ENCODE peak calls at places on chromosomes 11 and 22, in ten cellular contexts. A is AG09309, U is psoas muscle, X is stomach, D is AG10803, C is sigmoid colon, M is colonic mucosa, F is cardiac muscle cell, V is HFF-Myc, E is right atrium auricular region. G is an unnamed sample.
A peak's percentile ranks its signal among the peaks of the same experiment; 100 is the strongest.

GRCh38 chr11:5737672-5738071 is 1.4 kb downstream of the OR56B1 start:
- DNase-seq in A (no peak), U (no peak), X (no peak), D (no peak), C (no peak), M (no peak), F (no peak), V (no peak), E (no peak), G (no peak)

GRCh38 chr22:44870021-44870420 is 117.6 kb downstream of the ARHGAP8 start:
- DNase-seq in A (no peak), U (no peak), X (no peak), D (peak; percentile 18), C (no peak), M (no peak), F (peak; percentile 12), V (no peak), E (no peak), G (no peak)

GRCh38 chr11:130308059-130308458 is 6.7 kb downstream of the ZBTB44 start:
- DNase-seq in A (no peak), U (no peak), X (no peak), D (no peak), C (no peak), M (no peak), F (no peak), V (no peak), E (no peak), G (no peak)

GRCh38 chr22:30386960-30387848 is at the start of gene RNF215:
- DNase-seq in A (peak; percentile 8), U (peak; percentile 85), X (peak; percentile 87), D (peak; percentile 65), C (peak; percentile 88), M (peak; percentile 85), F (peak; percentile 85), V (no peak), E (peak; percentile 63), G (no peak)

GRCh38 chr11:26896716-26897115 is 97.2 kb upstream of the FIBIN start:
- DNase-seq in A (peak; percentile 29), U (no peak), X (no peak), D (peak; percentile 61), C (no peak), M (no peak), F (no peak), V (no peak), E (no peak), G (peak; percentile 12)

GRCh38 chr11:72239849-72240460 is 4.0 kb downstream of the PHOX2A start:
- DNase-seq in A (no peak), U (peak; percentile 67), X (peak; percentile 74), D (peak; percentile 33), C (peak; percentile 85), M (peak; percentile 67), F (peak; percentile 55), V (no peak), E (no peak), G (no peak)

GRCh38 chr11:57585301-57585700 is 12.2 kb upstream of the SERPING1 start:
- DNase-seq in A (no peak), U (no peak), X (no peak), D (no peak), C (no peak), M (no peak), F (no peak), V (no peak), E (no peak), G (no peak)

GRCh38 chr11:64294665-64295289 is 3.7 kb downstream of the KCNK4 start:
- DNase-seq in A (no peak), U (no peak), X (no peak), D (peak; percentile 67), C (no peak), M (no peak), F (peak; percentile 52), V (no peak), E (no peak), G (no peak)

GRCh38 chr11:7677801-7678201 is 4.5 kb upstream of the CYB5R2 start:
- DNase-seq in A (no peak), U (no peak), X (no peak), D (peak; percentile 48), C (no peak), M (no peak), F (peak; percentile 42), V (peak; percentile 88), E (no peak), G (no peak)

GRCh38 chr11:11028017-11028692 is 170.3 kb upstream of the ZBED5 start:
- DNase-seq in A (peak; percentile 7), U (peak; percentile 67), X (peak; percentile 74), D (peak; percentile 45), C (peak; percentile 84), M (peak; percentile 80), F (peak; percentile 64), V (no peak), E (peak; percentile 75), G (no peak)

GRCh38 chr11:19576054-19576453 is 136.6 kb upstream of the NAV2 start:
- DNase-seq in A (no peak), U (no peak), X (no peak), D (no peak), C (no peak), M (no peak), F (no peak), V (no peak), E (no peak), G (no peak)

GRCh38 chr22:17970205-17970708 is 54.1 kb downstream of the MICAL3 start:
- DNase-seq in A (no peak), U (no peak), X (no peak), D (no peak), C (no peak), M (no peak), F (peak; percentile 39), V (no peak), E (no peak), G (no peak)

GRCh38 chr22:23055448-23056179 is 14.7 kb upstream of the GNAZ start:
- DNase-seq in A (no peak), U (no peak), X (no peak), D (no peak), C (no peak), M (no peak), F (no peak), V (no peak), E (peak; percentile 36), G (no peak)

GRCh38 chr11:34249439-34250073 is 108.3 kb downstream of the ABTB2 start:
- DNase-seq in A (no peak), U (no peak), X (no peak), D (no peak), C (no peak), M (no peak), F (no peak), V (no peak), E (no peak), G (no peak)

GRCh38 chr11:118953265-118953664 is 2.8 kb upstream of the UPK2 start:
- DNase-seq in A (no peak), U (no peak), X (no peak), D (no peak), C (no peak), M (no peak), F (peak; percentile 23), V (no peak), E (no peak), G (no peak)

GRCh38 chr11:106391771-106392412 is 314.4 kb downstream of the AASDHPPT start:
- DNase-seq in A (peak; percentile 44), U (no peak), X (no peak), D (peak; percentile 78), C (no peak), M (no peak), F (peak; percentile 74), V (peak; percentile 47), E (no peak), G (no peak)
- H3K4me3 ChIP-seq in A (no peak overlapping the region), U (no peak overlapping the region), X (no peak overlapping the region), D (no peak overlapping the region), C (no peak overlapping the region), M (no peak overlapping the region), F (no peak overlapping the region), V (no peak overlapping the region), E (no peak overlapping the region), G (no peak overlapping the region)

GRCh38 chr11:128553662-128554392 is 33.5 kb downstream of the ETS1 start:
- DNase-seq in A (no peak), U (no peak), X (no peak), D (no peak), C (no peak), M (no peak), F (peak; percentile 93), V (no peak), E (no peak), G (no peak)
- TF ChIP-seq CTCF in A (peak; percentile 13), U (peak; percentile 6), X (no peak), D (peak; percentile 12), C (no peak), M (no peak), F (peak; percentile 52), V (peak; percentile 45), E (peak; percentile 50), G (peak; percentile 21)

DNA sequence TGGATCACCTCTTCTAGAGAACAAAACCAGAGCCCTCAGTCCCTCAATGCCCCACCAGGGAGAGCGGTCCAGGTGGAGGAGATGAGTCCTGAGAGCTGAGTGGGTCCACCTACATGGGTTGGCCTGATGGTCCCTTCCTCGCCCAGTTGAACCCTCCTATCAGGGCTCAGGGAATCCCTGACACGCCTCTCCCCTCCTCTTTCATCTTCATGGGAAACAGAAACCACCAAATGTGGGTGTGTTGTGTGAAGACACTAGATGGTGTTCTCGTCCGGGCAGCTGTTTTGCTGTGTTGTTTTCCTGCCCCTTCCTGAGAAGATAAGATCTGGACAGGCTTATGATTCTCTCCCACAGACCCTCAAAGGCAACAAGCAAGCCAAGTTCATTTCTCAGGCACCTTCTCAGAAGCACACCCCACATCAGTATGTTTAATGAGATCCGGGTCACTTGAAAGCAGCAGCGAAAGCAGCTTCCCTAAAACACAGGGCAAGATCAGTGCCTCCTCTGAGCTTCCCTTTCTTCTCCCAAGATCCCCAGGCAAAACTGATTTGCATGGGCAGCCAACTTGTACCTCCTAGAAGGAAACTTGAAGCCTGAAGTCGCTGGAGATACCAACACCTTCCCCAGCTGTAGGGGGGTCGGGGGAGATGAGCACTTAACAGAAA is 35.3 kb upstream of the POU2AF1 start:
- DNase-seq in A (no peak), U (no peak), X (no peak), D (no peak), C (no peak), M (no peak), F (no peak), V (no peak), E (no peak), G (no peak)
- H3K4me3 ChIP-seq in A (no peak overlapping the region), U (no peak overlapping the region), X (no peak overlapping the region), D (no peak overlapping the region), C (no peak overlapping the region), M (no peak overlapping the region), F (no peak overlapping the region), V (no peak overlapping the region), E (no peak overlapping the region), G (no peak overlapping the region)

GRCh38 chr11:1807628-1807995 is 27.2 kb upstream of the SYT8 start:
- DNase-seq in A (no peak), U (no peak), X (no peak), D (no peak), C (no peak), M (no peak), F (no peak), V (no peak), E (no peak), G (no peak)
- TF ChIP-seq CTCF in A (no peak), U (no peak), X (no peak), D (no peak), C (no peak), M (no peak), F (no peak), V (peak; percentile 13), E (no peak), G (no peak)

GRCh38 chr11:31301549-31302225 is 67.9 kb downstream of the DCDC1 start:
- DNase-seq in A (no peak), U (no peak), X (no peak), D (no peak), C (no peak), M (no peak), F (no peak), V (no peak), E (no peak), G (no peak)
- H3K4me3 ChIP-seq in A (no peak overlapping the region), U (no peak overlapping the region), X (no peak overlapping the region), D (no peak overlapping the region), C (no peak overlapping the region), M (no peak overlapping the region), F (no peak overlapping the region), V (no peak overlapping the region), E (no peak overlapping the region), G (no peak overlapping the region)